ENCODE peak calls at places on chromosomes 4 and X, in six cellular contexts. J is HepG2, C is endothelial cell of umbilical vein, S is A549, Z is H1, F is K562. A is an unnamed sample.

GRCh38 chrX:372856-373640 is 13.7 kb downstream of the PPP2R3B start:
- DNase-seq in J (no peak), C (no peak), S (no peak), Z (no peak), F (no peak), A (no peak)

GRCh38 chr4:190121759-190122158 is 51.8 kb upstream of the DUX4 start:
- DNase-seq in J (no peak), C (no peak), S (no peak), Z (no peak), F (no peak), A (no peak)

GRCh38 chr4:26420438-26420837 is 69.8 kb downstream of the CCKAR start:
- DNase-seq in J (no peak), C (no peak), S (no peak), Z (no peak), F (no peak), A (no peak)

GRCh38 chr4:180060159-180060889 is 2182.9 kb upstream of the TENM3 start:
- DNase-seq in J (no peak), C (no peak), S (peak), Z (no peak), F (no peak), A (no peak)

GRCh38 chr4:153008578-153009199 is 72.6 kb downstream of the FHDC1 start:
- DNase-seq in J (no peak), C (no peak), S (no peak), Z (no peak), F (no peak), A (no peak)

GRCh38 chr4:27046851-27047250 is 186.2 kb downstream of the STIM2 start:
- DNase-seq in J (no peak), C (no peak), S (no peak), Z (no peak), F (no peak), A (no peak)

GRCh38 chrX:50988649-50989048 is 78.1 kb downstream of the BMP15 start:
- DNase-seq in J (no peak), C (peak), S (peak), Z (no peak), F (peak), A (peak)

GRCh38 chr4:187321741-187322140 is 598.1 kb upstream of the FAT1 start:
- DNase-seq in J (no peak), C (no peak), S (no peak), Z (no peak), F (no peak), A (no peak)

GRCh38 chrX:101359966-101360365 is 11.4 kb upstream of the TIMM8A start:
- DNase-seq in J (no peak), C (no peak), S (no peak), Z (no peak), F (no peak), A (no peak)

GRCh38 chr4:6641971-6642320 is 1.5 kb downstream of the MRFAP1 start:
- DNase-seq in J (no peak), C (no peak), S (no peak), Z (no peak), F (no peak), A (no peak)

GRCh38 chr4:5361968-5362367 is 310.7 kb downstream of the STK32B start:
- DNase-seq in J (no peak), C (peak), S (no peak), Z (no peak), F (peak), A (no peak)

GRCh38 chr4:105951198-105951597 is 55.9 kb downstream of the NPNT start:
- DNase-seq in J (no peak), C (no peak), S (no peak), Z (no peak), F (no peak), A (no peak)

GRCh38 chrX:7068939-7069367 is 78.6 kb upstream of the STS start:
- DNase-seq in J (no peak), C (peak), S (no peak), Z (peak), F (no peak), A (peak)

GRCh38 chr4:12360391-12360790 is 931.7 kb upstream of the HS3ST1 start:
- DNase-seq in J (no peak), C (no peak), S (no peak), Z (no peak), F (no peak), A (no peak)

GRCh38 chr4:94615431-94615830 is 142.3 kb upstream of the BMPR1B start:
- DNase-seq in J (no peak), C (no peak), S (no peak), Z (no peak), F (no peak), A (no peak)

GRCh38 chrX:153925739-153926593 is at the start of gene ARHGAP4:
- DNase-seq in J (no peak), C (no peak), S (no peak), Z (no peak), F (peak), A (peak)

DNA sequence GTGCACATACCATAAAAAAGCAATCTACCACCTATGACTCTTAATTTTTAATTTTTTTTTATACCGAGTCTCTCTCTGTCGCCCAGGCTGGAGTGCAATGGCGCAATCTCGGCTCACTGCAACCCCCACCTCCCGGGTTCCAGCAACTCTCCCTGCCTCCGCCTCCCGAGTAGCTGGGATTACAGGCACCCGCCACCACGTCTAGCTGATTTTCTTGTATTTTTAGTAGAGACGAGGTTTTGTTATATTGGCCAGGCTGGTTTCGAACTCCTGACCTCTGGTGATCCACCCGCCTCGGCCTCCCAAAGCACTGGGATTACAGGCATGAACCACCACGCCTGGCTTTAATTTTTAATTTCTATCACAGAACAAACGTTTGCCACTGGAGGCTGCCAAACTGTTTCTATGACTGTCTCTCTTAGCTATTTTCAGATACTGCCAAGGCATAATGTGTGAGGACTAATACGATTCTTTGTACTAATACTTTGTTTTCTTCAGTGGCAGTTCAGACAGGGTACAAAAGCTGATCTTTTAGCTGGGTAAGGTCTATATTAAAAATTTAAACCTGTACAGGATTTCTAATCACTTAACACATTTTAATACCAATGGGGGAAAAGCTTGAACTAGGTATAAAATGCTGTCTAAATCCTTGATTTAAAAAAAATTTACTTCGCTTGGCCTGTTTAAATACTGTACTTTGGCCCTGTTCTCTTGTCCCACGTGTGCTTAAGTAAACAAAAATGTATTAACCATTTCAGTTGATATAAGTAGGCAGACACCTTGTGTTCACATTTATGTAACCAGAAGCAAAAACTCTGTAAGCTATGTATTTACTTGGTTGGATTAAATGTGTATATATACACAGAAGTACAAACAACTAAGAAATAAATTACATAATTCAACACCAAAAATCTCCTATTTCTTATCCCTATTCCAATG is 2.3 kb downstream of the PGRMC2 start:
- DNase-seq in J (peak), C (peak), S (peak), Z (no peak), F (no peak), A (no peak)
- TF ChIP-seq JUN in J (no peak), C (no peak), S (peak), Z (no peak), F (no peak), A (no peak)

DNA sequence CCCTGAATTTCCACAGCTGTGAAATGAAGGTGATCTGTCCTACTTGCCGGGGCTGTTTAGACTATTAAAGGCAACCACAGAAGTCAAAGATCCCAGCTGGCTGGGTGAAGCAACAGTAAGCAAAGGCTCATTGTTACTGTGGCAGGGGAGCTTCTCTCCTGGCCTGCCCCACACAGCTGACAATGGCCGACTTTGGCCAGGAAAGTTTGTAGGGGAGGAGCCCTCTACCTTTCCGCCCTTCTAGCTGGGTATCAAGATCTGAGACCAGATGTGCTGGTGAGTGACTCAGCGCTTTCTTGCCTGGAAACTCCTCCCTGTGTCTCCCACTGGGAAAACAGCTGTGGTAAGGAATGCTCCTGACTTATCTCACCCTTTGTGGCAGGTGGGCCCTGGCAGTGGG is 21.1 kb downstream of the RASSF6 start:
- DNase-seq in J (peak), C (peak), S (peak), Z (peak), F (peak), A (peak)
- TF ChIP-seq JUN in J (no peak), C (no peak), S (peak), Z (no peak), F (peak), A (no peak)

GRCh38 chr4:88027611-88028608 is 20.5 kb downstream of the PKD2 start:
- DNase-seq in J (no peak), C (peak), S (peak), Z (no peak), F (no peak), A (no peak)
- TF ChIP-seq JUN in J (no peak), C (no peak), S (no peak), Z (no peak), F (no peak), A (no peak)

GRCh38 chr4:139656614-139657486 is 8.8 kb upstream of the MGST2 start:
- DNase-seq in J (peak), C (peak), S (peak), Z (peak), F (peak), A (peak)
- TF ChIP-seq JUN in J (no peak), C (no peak), S (no peak), Z (no peak), F (no peak), A (no peak)

DNA sequence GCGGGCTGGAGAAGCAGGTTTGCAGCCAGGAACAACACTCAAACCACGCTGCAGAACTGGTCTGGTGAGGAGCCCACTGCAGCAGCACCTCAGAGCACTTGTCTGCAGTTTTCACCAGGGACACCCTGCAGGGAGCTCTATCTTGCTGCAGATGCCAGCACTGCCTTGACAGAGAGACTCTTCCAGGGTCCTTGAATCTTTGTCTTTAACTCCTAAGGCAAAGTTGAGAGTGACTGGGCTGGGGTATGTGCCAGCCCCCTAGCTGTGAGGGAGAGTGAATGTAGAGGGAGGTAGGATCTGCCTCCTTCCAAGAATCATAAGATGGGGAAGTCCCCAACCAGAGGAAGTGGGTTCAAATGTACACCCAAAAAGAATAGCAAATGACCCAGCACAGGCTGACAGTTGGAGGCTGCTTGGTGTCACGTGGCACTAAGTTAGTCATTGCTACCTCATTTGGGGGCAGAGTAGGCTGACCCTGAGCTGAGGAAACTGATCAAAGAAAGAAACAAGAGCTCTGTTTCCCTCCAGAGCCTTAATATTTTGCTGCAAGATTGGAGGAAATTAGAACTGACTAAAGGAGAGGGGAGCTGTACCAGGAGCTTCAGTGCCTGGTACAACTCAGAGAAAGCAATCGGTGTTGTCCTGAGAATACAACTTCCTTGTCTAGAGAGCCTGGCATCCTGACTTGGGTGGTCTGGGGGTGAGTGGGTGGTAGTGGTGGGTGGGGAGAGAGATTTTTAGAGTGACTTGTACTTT is 28.2 kb upstream of the HUWE1 start:
- DNase-seq in J (no peak), C (peak), S (no peak), Z (no peak), F (peak), A (peak)
- TF ChIP-seq JUN in J (no peak), C (no peak), S (no peak), Z (no peak), F (no peak), A (no peak)

GRCh38 chr4:40422309-40422708 is 87.2 kb downstream of the CHRNA9 start:
- DNase-seq in J (no peak), C (no peak), S (no peak), Z (no peak), F (no peak), A (no peak)

GRCh38 chr4:40427138-40427537 is 92.0 kb downstream of the CHRNA9 start:
- DNase-seq in J (no peak), C (no peak), S (no peak), Z (no peak), F (no peak), A (no peak)

GRCh38 chr4:40421839-40422238 is 86.7 kb downstream of the CHRNA9 start:
- DNase-seq in J (no peak), C (no peak), S (no peak), Z (no peak), F (no peak), A (no peak)

GRCh38 chr4:40423735-40424134 is 88.6 kb downstream of the CHRNA9 start:
- DNase-seq in J (no peak), C (no peak), S (peak), Z (no peak), F (no peak), A (no peak)

DNA sequence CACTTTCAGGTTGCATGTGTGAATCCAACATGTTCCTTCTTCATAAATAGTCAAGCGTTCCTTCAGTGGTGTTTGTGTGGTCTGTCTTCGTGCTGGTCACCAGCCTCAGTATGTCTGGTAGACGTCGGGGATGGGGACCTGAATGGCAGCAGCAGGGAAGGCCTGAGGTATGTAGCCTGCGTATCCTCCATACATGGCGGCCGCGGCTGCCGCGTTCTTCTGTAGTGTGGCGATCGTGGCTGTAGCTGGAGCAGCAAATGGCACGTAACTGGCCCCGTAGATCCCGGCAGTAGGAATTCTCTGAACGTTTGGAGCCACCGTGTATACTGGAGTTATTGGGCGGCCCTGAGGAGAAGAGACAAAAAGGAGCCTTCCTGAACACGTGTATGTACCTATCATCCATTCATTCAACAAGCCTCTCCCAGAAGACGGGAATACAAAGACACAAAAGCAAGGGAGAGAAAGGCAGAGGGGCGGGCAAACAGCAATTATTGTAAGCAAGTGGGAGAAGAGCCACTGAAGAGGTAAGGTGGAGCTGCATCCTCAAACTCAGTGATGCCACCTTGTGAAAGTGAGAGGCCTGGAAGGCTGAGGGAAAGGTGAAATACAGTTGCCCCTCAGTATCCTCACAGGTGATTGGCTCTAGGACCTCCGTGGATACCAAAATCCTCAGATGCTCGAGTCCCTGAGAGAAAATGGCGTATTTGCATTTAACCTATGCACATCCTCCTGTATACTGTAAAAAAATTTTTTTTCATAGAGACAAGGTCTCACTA is 90.9 kb downstream of the CHRNA9 start:
- DNase-seq in J (no peak), C (no peak), S (no peak), Z (no peak), F (no peak), A (no peak)
- TF ChIP-seq JUN in J (no peak), C (no peak), S (no peak), Z (no peak), F (no peak), A (no peak)

GRCh38 chrX:19017271-19017670 is 33.4 kb upstream of the PHKA2 start:
- DNase-seq in J (peak), C (no peak), S (peak), Z (no peak), F (peak), A (peak)

GRCh38 chrX:19024366-19024765 is 40.5 kb upstream of the PHKA2 start:
- DNase-seq in J (no peak), C (no peak), S (no peak), Z (no peak), F (no peak), A (no peak)

DNA sequence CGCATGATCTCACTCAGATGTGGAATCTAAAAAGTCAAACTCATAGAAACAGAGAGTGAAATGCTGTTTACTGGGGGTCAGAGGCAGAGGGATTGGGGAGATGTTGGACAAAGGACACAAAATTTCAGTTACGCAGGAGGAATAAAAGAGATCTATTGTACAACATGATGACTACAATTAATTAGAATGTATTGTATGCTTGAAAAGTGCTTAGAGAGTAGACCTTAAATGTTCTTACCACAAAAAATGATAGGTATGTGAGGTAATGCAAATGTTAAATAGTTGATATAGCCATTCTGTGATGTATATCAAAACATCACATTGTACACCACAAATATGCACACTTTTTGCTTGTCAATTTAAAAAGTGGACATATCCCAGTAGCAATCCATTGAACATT is 36.1 kb upstream of the PHKA2 start:
- DNase-seq in J (no peak), C (no peak), S (no peak), Z (no peak), F (no peak), A (no peak)
- TF ChIP-seq JUN in J (no peak), C (no peak), S (no peak), Z (no peak), F (no peak), A (no peak)

A was measured in WTC11.